ENCODE peak calls at places on chromosomes 4 and X, in eight cellular contexts. P, Y, T, G, U, K, C and W are unnamed samples.

GRCh38 chr4:170804930-170805329 is 715.2 kb upstream of the AADAT start:
- DNase-seq in U (no peak), P (no peak), K (no peak), C (no peak), Y (no peak), G (no peak), T (no peak), W (no peak)

GRCh38 chr4:1370321-1371124 is 23.5 kb downstream of the UVSSA start:
- DNase-seq in P (no peak), C (no peak), K (no peak), Y (peak), G (no peak), U (no peak), T (no peak), W (no peak)

GRCh38 chr4:56272003-56272402 is 115.3 kb downstream of the AASDH start:
- DNase-seq in C (no peak), G (no peak), P (no peak), U (no peak), Y (no peak), T (no peak), K (no peak), W (no peak)

GRCh38 chr4:77706717-77707116 is 101.1 kb downstream of the CXCL13 start:
- DNase-seq in U (no peak), P (no peak), G (no peak), T (no peak), K (no peak), Y (no peak), C (no peak), W (no peak)

GRCh38 chr4:132396636-132397035 is 752.5 kb upstream of the PCDH10 start:
- DNase-seq in G (no peak), C (no peak), K (peak), Y (no peak), T (no peak), U (no peak), P (no peak), W (no peak)

GRCh38 chrX:17377047-17377692 is 2.2 kb downstream of the NHS start:
- DNase-seq in T (no peak), U (peak), K (peak), C (peak), Y (peak), P (no peak), G (no peak), W (peak)

GRCh38 chr4:144575181-144575580 is 70.8 kb upstream of the HHIP start:
- DNase-seq in C (no peak), K (no peak), G (no peak), P (no peak), U (no peak), T (no peak), Y (no peak), W (peak)

GRCh38 chrX:134821901-134822300 is 163.6 kb upstream of the PLAC1 start:
- DNase-seq in T (no peak), C (no peak), U (no peak), K (peak), G (no peak), Y (no peak), P (no peak), W (no peak)

GRCh38 chr4:2332976-2333319 is 71.0 kb upstream of the MXD4 start:
- DNase-seq in Y (no peak), K (no peak), T (no peak), P (no peak), G (no peak), C (no peak), U (no peak), W (no peak)

GRCh38 chr4:169439244-169439643 is 168.5 kb upstream of the SH3RF1 start:
- DNase-seq in P (no peak), U (no peak), C (no peak), K (peak), G (no peak), Y (no peak), T (no peak), W (peak)

GRCh38 chrX:31471229-31471628 is 399.4 kb upstream of the FTHL17 start:
- DNase-seq in G (no peak), C (no peak), K (no peak), P (no peak), T (no peak), U (no peak), Y (no peak), W (no peak)

GRCh38 chrX:15737957-15738685 is at the start of gene CA5B:
- DNase-seq in T (peak), K (peak), Y (peak), P (peak), G (peak), U (peak), C (peak), W (peak)

GRCh38 chr4:40378619-40379018 is 43.5 kb downstream of the CHRNA9 start:
- DNase-seq in T (no peak), Y (no peak), C (no peak), P (no peak), U (no peak), K (no peak), G (no peak), W (no peak)

GRCh38 chrX:104913348-104913747 is 307.1 kb downstream of the TEX13A start:
- DNase-seq in T (no peak), K (no peak), C (no peak), Y (no peak), P (no peak), U (no peak), G (no peak), W (no peak)

GRCh38 chr4:113976937-113977855 is 2.3 kb downstream of the ARSJ start:
- DNase-seq in C (peak), G (no peak), K (peak), T (no peak), Y (no peak), P (no peak), U (no peak), W (no peak)

GRCh38 chrX:16119353-16120220 is 3.8 kb upstream of the GRPR start:
- DNase-seq in U (no peak), T (no peak), C (no peak), G (no peak), K (no peak), P (no peak), Y (no peak), W (no peak)

GRCh38 chr4:57875829-57876392 is 765.7 kb upstream of the IGFBP7 start:
- DNase-seq in P (no peak), Y (no peak), K (no peak), T (no peak), U (no peak), G (no peak), C (no peak), W (no peak)

GRCh38 chr4:185256444-185256843 is 47.0 kb downstream of the SNX25 start:
- DNase-seq in G (no peak), K (peak), U (no peak), P (no peak), T (no peak), Y (no peak), C (peak), W (peak)

GRCh38 chr4:73668806-73669205 is 48.6 kb upstream of the RASSF6 start:
- DNase-seq in T (no peak), Y (no peak), G (no peak), K (no peak), C (no peak), U (no peak), P (no peak), W (peak)

GRCh38 chr4:170193496-170193895 is 103.7 kb upstream of the AADAT start:
- DNase-seq in P (no peak), G (no peak), C (peak), U (no peak), T (no peak), Y (no peak), K (no peak), W (no peak)

GRCh38 chr4:22514001-22514400 is 1.9 kb downstream of the ADGRA3 start:
- DNase-seq in G (no peak), P (no peak), U (no peak), Y (no peak), C (peak), T (no peak), K (peak), W (peak)

GRCh38 chr4:138727704-138728103 is 287.9 kb upstream of the NOCT start:
- DNase-seq in Y (no peak), K (peak), T (no peak), G (no peak), P (no peak), C (no peak), U (no peak), W (peak)

GRCh38 chr4:185833055-185833598 is 21.1 kb upstream of the SORBS2 start:
- DNase-seq in P (no peak), Y (no peak), G (no peak), K (peak), U (no peak), T (no peak), C (peak), W (peak)

GRCh38 chrX:26026179-26026578 is 112.0 kb upstream of the MAGEB18 start:
- DNase-seq in Y (no peak), G (no peak), P (no peak), C (peak), K (no peak), T (no peak), U (no peak), W (no peak)

GRCh38 chr4:79258614-79259176 is 67.2 kb downstream of the NAA11 start:
- DNase-seq in K (no peak), T (no peak), G (no peak), Y (no peak), C (no peak), P (no peak), U (no peak), W (no peak)

GRCh38 chr4:20368926-20369325 is 117.2 kb downstream of the SLIT2 start:
- DNase-seq in G (no peak), U (no peak), Y (no peak), T (no peak), P (no peak), C (no peak), K (peak), W (peak)

GRCh38 chrX:16695079-16695676 is 17.3 kb downstream of the CTPS2 start:
- DNase-seq in T (peak), G (no peak), K (peak), Y (peak), P (peak), C (peak), U (peak), W (peak)

GRCh38 chr4:151962138-151962845 is 201.5 kb upstream of the GATB start:
- DNase-seq in K (no peak), C (peak), P (no peak), U (no peak), G (no peak), Y (no peak), T (no peak), W (no peak)

GRCh38 chr4:9904976-9905587 is 116.2 kb downstream of the SLC2A9 start:
- DNase-seq in Y (no peak), K (peak), G (no peak), C (peak), P (no peak), T (no peak), U (no peak), W (no peak)

GRCh38 chr4:151532001-151532708 is 123.2 kb downstream of the FHIP1A start:
- DNase-seq in T (no peak), G (no peak), K (no peak), P (no peak), C (no peak), U (no peak), Y (no peak), W (no peak)

GRCh38 chrX:151902813-151903591 is 9.7 kb upstream of the MAGEA4 start:
- DNase-seq in Y (peak), C (peak), P (no peak), K (peak), T (peak), G (no peak), U (peak), W (peak)

GRCh38 chr4:89434364-89434988 is 126.9 kb upstream of the GPRIN3 start:
- DNase-seq in K (peak), G (no peak), T (no peak), U (no peak), P (no peak), C (peak), Y (no peak), W (peak)

GRCh38 chr4:69224891-69225290 is 10.3 kb upstream of the UGT2B11 start:
- DNase-seq in K (no peak), P (no peak), G (no peak), T (no peak), U (no peak), Y (no peak), C (no peak), W (no peak)

GRCh38 chrX:134158821-134159512 is 78.0 kb upstream of the CCDC160 start:
- DNase-seq in T (no peak), U (no peak), P (no peak), C (no peak), Y (no peak), G (no peak), K (no peak), W (no peak)

GRCh38 chr4:71833175-71833900 is 49.5 kb upstream of the GC start:
- DNase-seq in U (no peak), K (no peak), T (no peak), G (no peak), C (no peak), Y (no peak), P (no peak), W (no peak)

GRCh38 chrX:2829066-2829430 is 318 bp downstream of the GYG2 start:
- DNase-seq in T (no peak), K (no peak), C (no peak), Y (peak), P (no peak), U (no peak), G (no peak), W (no peak)

GRCh38 chr4:113435893-113436292 is 325.6 kb downstream of the CAMK2D start:
- DNase-seq in C (peak), P (no peak), Y (no peak), T (no peak), G (no peak), U (peak), K (peak), W (peak)

DNA sequence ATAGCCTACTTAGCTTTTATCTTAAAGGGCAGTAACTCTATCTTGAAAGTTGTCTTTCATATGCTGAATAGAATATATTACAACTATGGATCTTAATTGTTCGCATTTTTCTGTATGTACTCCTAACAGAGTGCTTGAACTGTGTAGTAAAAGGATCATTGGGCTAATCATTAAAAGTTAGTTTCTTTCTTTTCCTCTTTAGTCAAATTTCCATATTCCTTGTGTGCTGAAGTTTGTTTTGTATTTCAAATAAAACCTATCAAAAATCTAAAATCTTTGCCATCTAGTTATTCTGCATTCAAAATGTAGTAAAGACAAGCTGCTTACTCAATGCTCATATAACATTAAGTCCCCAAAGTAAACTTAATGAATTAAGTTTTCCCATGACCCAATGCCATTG is 182.7 kb downstream of the HTR2C start:
- DNase-seq in P (no peak), C (no peak), U (no peak), G (no peak), Y (no peak), T (no peak), K (no peak), W (no peak)
- H3K4me3 ChIP-seq in P (no peak), C (no peak), U (no peak), G (no peak), Y (no peak), T (no peak), K (no peak), W (no peak)

DNA sequence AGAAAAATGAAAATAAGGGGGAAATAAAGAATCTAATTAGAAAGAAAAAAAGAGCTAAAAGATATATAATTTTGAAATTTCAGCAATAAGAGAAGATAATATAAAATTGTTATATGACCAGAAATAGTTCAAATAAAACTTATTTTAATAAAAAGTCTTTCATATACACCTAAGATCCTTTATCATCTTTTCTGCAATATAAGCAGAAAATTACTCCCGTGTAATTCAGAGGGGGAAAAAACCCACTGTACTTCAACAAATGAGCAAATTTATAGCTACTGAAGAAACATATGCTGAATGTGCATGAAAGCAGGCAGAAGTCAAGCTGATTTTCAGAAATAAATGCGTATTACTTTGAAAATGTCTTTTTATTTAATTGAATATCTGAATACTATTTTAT is 771.3 kb downstream of the FAT4 start:
- DNase-seq in K (no peak), G (no peak), T (no peak), Y (no peak), P (no peak), C (no peak), U (no peak), W (no peak)
- TF ChIP-seq CTCF in K (no peak), G (no peak), T (no peak), Y (no peak), P (no peak), C (no peak), U (no peak), W (no peak)

GRCh38 chr4:44446801-44447562 is 1.6 kb downstream of the KCTD8 start:
- DNase-seq in P (no peak), K (no peak), Y (no peak), C (no peak), T (no peak), U (no peak), G (no peak), W (no peak)
- H3K4me3 ChIP-seq in P (no peak), K (no peak), Y (no peak), C (no peak), T (no peak), U (peak), G (peak), W (no peak)

DNA sequence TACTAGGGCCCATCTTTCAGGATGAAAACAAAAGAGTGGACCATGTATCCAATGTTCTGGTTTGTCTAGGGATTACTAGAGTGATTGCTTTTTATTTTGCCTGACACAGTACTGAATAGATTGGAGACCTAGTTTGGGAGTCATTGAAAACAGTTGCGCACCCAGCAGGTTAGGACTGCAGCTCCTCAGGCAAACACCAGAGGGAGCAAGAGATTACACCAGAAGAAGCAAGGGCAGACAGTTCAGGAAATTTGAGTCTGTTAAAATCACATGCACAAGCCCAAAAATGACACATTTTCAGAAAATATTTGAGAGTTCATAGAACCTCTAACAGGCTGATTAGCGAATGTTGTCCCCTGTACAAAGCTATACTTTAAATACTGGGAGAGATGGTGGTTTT is 55.6 kb downstream of the CYLC1 start:
- DNase-seq in Y (no peak), P (no peak), U (no peak), T (no peak), C (peak), G (no peak), K (peak), W (peak)
- TF ChIP-seq CTCF in Y (peak), P (no peak), U (no peak), T (peak), C (peak), G (no peak), K (peak), W (peak)